ENCODE peak calls at places on chromosome 21, in nine cellular contexts. X, E, J, R, V, K, N, U and B are unnamed samples.

GRCh38 chr21:21101911-21102310 is 103.7 kb downstream of the NCAM2 start:
- DNase-seq in R (no peak), X (no peak), K (no peak), J (peak), V (no peak), U (no peak), E (peak), N (no peak), B (no peak)

GRCh38 chr21:33071878-33072306 is 2.0 kb downstream of the OLIG1 start:
- DNase-seq in E (no peak), J (peak), V (no peak), K (no peak), R (no peak), N (no peak), X (no peak), U (peak), B (no peak)

GRCh38 chr21:43352568-43353281 is 74.2 kb downstream of the SIK1 start:
- DNase-seq in V (no peak), N (no peak), R (no peak), U (no peak), K (no peak), E (peak), X (no peak), J (no peak), B (no peak)

GRCh38 chr21:42245348-42246185 is 26.6 kb downstream of the ABCG1 start:
- DNase-seq in J (no peak), E (peak), X (no peak), R (no peak), U (no peak), K (no peak), N (no peak), V (no peak), B (no peak)

GRCh38 chr21:42373908-42374455 is 7.6 kb upstream of the TFF1 start:
- DNase-seq in K (no peak), N (no peak), V (no peak), U (peak), E (no peak), X (no peak), J (no peak), R (no peak), B (no peak)

GRCh38 chr21:41229527-41230248 is 61.7 kb downstream of the BACE2 start:
- DNase-seq in J (no peak), R (no peak), K (no peak), N (no peak), V (no peak), X (no peak), E (no peak), U (no peak), B (no peak)

GRCh38 chr21:44074315-44074958 is 32.8 kb upstream of the PWP2 start:
- DNase-seq in N (no peak), J (no peak), V (no peak), E (no peak), X (no peak), R (no peak), U (no peak), K (no peak), B (no peak)

GRCh38 chr21:34126691-34127090 is 53.3 kb downstream of the MRPS6 start:
- DNase-seq in E (no peak), N (no peak), V (no peak), J (peak), X (no peak), R (no peak), U (no peak), K (no peak), B (no peak)

GRCh38 chr21:39224930-39225329 is 41.7 kb upstream of the PSMG1 start:
- DNase-seq in V (no peak), R (no peak), N (no peak), E (no peak), K (no peak), U (no peak), J (no peak), X (no peak), B (no peak)

GRCh38 chr21:43712268-43712942 is 6.5 kb upstream of the PDXK start:
- DNase-seq in N (no peak), E (no peak), U (no peak), R (no peak), K (peak), V (peak), J (peak), X (no peak), B (no peak)

GRCh38 chr21:43754948-43755781 is 20.9 kb downstream of the CSTB start:
- DNase-seq in V (peak), R (no peak), N (no peak), X (no peak), U (no peak), E (peak), K (no peak), J (no peak), B (no peak)

GRCh38 chr21:15437873-15438272 is 291.9 kb upstream of the USP25 start:
- DNase-seq in R (no peak), J (no peak), N (no peak), X (no peak), U (no peak), K (no peak), V (no peak), E (no peak), B (no peak)

GRCh38 chr21:33290441-33290840 is 24.3 kb downstream of the IL10RB start:
- DNase-seq in K (peak), U (no peak), X (no peak), R (no peak), J (no peak), V (peak), E (no peak), N (no peak), B (no peak)

GRCh38 chr21:41873426-41873825 is 5.7 kb downstream of the PRDM15 start:
- DNase-seq in X (no peak), J (no peak), R (no peak), K (no peak), N (no peak), V (no peak), U (no peak), E (no peak), B (no peak)

GRCh38 chr21:24939288-24939687 is 668.0 kb downstream of the MRPL39 start:
- DNase-seq in X (no peak), V (peak), U (no peak), J (no peak), N (no peak), R (no peak), E (no peak), K (no peak), B (no peak)

GRCh38 chr21:42777757-42778344 is 101.5 kb downstream of the WDR4 start:
- DNase-seq in U (no peak), E (no peak), V (no peak), N (no peak), X (no peak), R (no peak), J (no peak), K (no peak), B (peak)

GRCh38 chr21:23900727-23901126 is 1706.6 kb downstream of the MRPL39 start:
- DNase-seq in X (no peak), E (no peak), K (no peak), N (no peak), V (no peak), U (no peak), J (no peak), R (no peak), B (no peak)

GRCh38 chr21:34091607-34092006 is 18.2 kb downstream of the MRPS6 start:
- DNase-seq in V (no peak), J (no peak), R (no peak), N (no peak), E (no peak), K (no peak), X (no peak), U (no peak), B (no peak)

GRCh38 chr21:33395866-33396265 is 7.3 kb upstream of the IFNGR2 start:
- DNase-seq in J (peak), E (no peak), V (no peak), R (no peak), N (no peak), X (no peak), U (no peak), K (no peak), B (no peak)

GRCh38 chr21:43735236-43736091 is 16.5 kb downstream of the PDXK start:
- DNase-seq in K (no peak), J (no peak), R (no peak), V (no peak), X (no peak), E (no peak), N (no peak), U (no peak), B (no peak)

GRCh38 chr21:44296916-44297315 is 2.9 kb upstream of the PFKL start:
- DNase-seq in X (no peak), J (no peak), E (no peak), R (no peak), V (no peak), U (peak), N (no peak), K (no peak), B (no peak)

GRCh38 chr21:16241500-16241963 is 511.8 kb downstream of the USP25 start:
- DNase-seq in K (no peak), N (no peak), V (no peak), J (no peak), X (no peak), E (no peak), U (no peak), R (no peak), B (no peak)

GRCh38 chr21:43289442-43289841 is 120.6 kb downstream of the CRYAA start:
- DNase-seq in J (no peak), X (no peak), V (no peak), E (no peak), K (no peak), R (no peak), U (no peak), N (no peak), B (no peak)

GRCh38 chr21:44498965-44499560 is 40.9 kb downstream of the KRTAP10-1 start:
- DNase-seq in R (no peak), J (no peak), K (no peak), V (no peak), U (peak), N (no peak), E (no peak), X (no peak), B (no peak)

GRCh38 chr21:32372755-32373154 is 20.1 kb downstream of the URB1 start:
- DNase-seq in R (no peak), U (no peak), K (no peak), X (no peak), E (no peak), V (no peak), J (peak), N (no peak), B (no peak)

GRCh38 chr21:40556442-40556968 is 290.5 kb downstream of the DSCAM start:
- DNase-seq in U (no peak), V (no peak), R (no peak), N (no peak), K (no peak), E (no peak), J (no peak), X (no peak), B (no peak)

GRCh38 chr21:17463441-17463840 is 49.4 kb upstream of the CXADR start:
- DNase-seq in J (peak), E (no peak), V (no peak), K (no peak), X (no peak), N (no peak), R (no peak), U (no peak), B (no peak)

GRCh38 chr21:17461014-17461413 is 51.8 kb upstream of the CXADR start:
- DNase-seq in V (no peak), N (no peak), E (no peak), J (peak), R (peak), K (peak), U (no peak), X (no peak), B (no peak)

GRCh38 chr21:17462276-17462981 is 50.4 kb upstream of the CXADR start:
- DNase-seq in E (no peak), J (peak), R (no peak), X (no peak), V (peak), U (no peak), N (no peak), K (peak), B (no peak)

GRCh38 chr21:17460094-17460493 is 52.7 kb upstream of the CXADR start:
- DNase-seq in X (no peak), K (no peak), E (no peak), R (no peak), V (no peak), N (no peak), J (no peak), U (no peak), B (no peak)

GRCh38 chr21:17461582-17461981 is 51.3 kb upstream of the CXADR start:
- DNase-seq in N (no peak), R (no peak), U (no peak), V (no peak), E (no peak), J (peak), X (no peak), K (peak), B (no peak)
- H3K27ac ChIP-seq in N (no peak), R (peak), U (no peak), V (no peak), E (peak), J (peak), X (no peak), K (peak), B (no peak)

GRCh38 chr21:37532868-37533780 is 166.6 kb downstream of the DYRK1A start:
- DNase-seq in R (no peak), K (no peak), X (no peak), V (peak), J (peak), U (peak), N (no peak), E (no peak), B (no peak)
- TF ChIP-seq CTCF in R (no peak), K (no peak), X (no peak), V (no peak), J (no peak), U (no peak), N (no peak), E (no peak), B (no peak)

DNA sequence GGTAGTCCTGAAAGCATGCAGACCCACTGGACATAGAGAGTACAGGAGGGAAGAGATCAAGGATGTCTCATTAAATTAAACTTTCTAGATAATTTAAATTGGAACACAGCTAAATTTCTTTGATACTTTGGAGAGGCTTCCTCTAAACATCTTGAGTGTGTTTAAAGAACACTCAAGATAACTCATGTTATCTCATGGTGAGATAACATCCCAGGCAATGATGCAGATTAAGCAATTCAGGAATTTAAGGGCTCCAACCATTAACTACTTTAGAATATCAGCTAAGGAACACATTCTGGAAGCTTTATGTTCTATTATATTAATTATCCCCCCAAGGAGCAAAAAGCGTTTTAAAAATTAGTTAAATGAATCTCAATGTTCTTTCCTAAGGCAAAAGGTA is 289.2 kb upstream of the RUNX1 start:
- DNase-seq in K (no peak), J (no peak), R (no peak), U (no peak), X (no peak), N (no peak), E (no peak), V (no peak), B (no peak)
- H3K27ac ChIP-seq in K (no peak), J (no peak), R (no peak), U (no peak), X (no peak), N (no peak), E (no peak), V (no peak), B (no peak)

GRCh38 chr21:45817345-45817744 is 164.2 kb upstream of the COL6A1 start:
- DNase-seq in R (no peak), N (no peak), J (no peak), E (no peak), U (no peak), V (no peak), X (no peak), K (no peak), B (no peak)

GRCh38 chr21:45816794-45817193 is 164.8 kb upstream of the COL6A1 start:
- DNase-seq in N (no peak), J (no peak), R (no peak), V (no peak), U (no peak), X (no peak), E (no peak), K (no peak), B (no peak)

GRCh38 chr21:45818904-45819285 is 162.7 kb upstream of the COL6A1 start:
- DNase-seq in R (no peak), E (no peak), N (peak), K (no peak), V (no peak), X (peak), J (peak), U (no peak), B (no peak)

GRCh38 chr21:45819478-45820170 is 161.9 kb upstream of the COL6A1 start:
- DNase-seq in N (no peak), K (no peak), V (no peak), U (no peak), J (no peak), X (no peak), E (peak), R (no peak), B (no peak)

DNA sequence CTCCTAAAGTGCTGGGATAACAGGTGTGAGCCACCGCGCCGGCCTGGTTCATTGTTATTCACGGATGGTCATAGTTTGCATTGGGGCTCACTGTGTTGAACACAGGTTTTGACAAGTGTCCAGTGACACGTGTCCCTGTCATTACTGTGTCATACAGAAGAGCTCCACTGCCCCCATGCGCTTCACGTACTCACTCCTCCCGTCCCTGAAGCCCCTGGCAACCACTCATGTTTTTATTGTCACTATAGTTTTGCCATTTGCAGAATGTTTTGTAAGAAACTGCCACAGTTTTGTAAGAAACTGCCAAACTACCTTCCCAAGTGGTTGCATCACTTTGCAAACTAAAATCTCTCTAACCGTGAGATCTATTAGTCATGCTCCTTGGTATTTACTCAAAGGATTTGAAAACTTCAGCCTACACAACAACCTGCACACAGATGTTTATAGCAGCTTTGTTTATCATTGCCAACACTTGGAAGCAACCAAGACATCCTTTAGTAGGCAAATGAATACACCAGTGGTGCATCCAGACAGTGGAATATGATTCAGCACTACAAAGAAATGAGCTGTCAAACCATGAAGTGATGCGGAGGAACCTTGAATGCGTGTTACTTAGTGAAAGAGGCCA is 163.2 kb upstream of the COL6A1 start:
- DNase-seq in E (no peak), V (no peak), U (no peak), R (no peak), K (no peak), X (no peak), J (peak), N (no peak), B (no peak)
- TF ChIP-seq CTCF in E (no peak), V (no peak), U (no peak), R (no peak), K (no peak), X (no peak), J (no peak), N (no peak), B (no peak)

DNA sequence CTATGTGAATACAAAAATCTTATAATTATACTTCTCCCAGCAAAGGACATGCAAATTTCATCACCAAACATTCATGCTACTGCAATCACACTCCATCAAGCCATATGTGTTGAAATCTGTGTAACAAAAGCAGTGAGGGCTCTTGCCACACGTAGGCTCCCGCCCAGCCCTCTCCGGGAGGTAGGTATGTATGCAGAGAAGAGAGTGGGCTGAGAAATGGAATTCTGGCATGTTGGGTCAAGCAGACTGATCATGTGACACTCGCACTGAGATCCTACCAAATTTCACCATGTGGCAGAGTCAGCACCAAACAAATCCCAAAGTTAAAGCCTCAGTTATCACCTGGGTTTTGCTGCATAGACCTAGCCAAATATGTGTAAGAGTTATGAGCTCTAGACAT is 49.7 kb downstream of the APP start:
- DNase-seq in N (no peak), X (no peak), K (no peak), R (no peak), U (no peak), V (no peak), J (no peak), E (no peak), B (no peak)
- H3K27ac ChIP-seq in N (no peak), X (no peak), K (no peak), R (no peak), U (no peak), V (no peak), J (no peak), E (no peak), B (peak)

GRCh38 chr21:29095203-29095602 is 21.8 kb upstream of the CCT8 start:
- DNase-seq in V (no peak), J (no peak), N (no peak), U (no peak), K (no peak), E (no peak), R (no peak), X (no peak), B (no peak)

GRCh38 chr21:29096619-29097018 is 23.2 kb upstream of the CCT8 start:
- DNase-seq in R (no peak), J (no peak), E (no peak), N (no peak), X (no peak), V (no peak), K (no peak), U (no peak), B (no peak)

GRCh38 chr21:29091032-29091431 is 17.6 kb upstream of the CCT8 start:
- DNase-seq in U (no peak), X (no peak), N (no peak), K (no peak), J (peak), E (no peak), R (no peak), V (no peak), B (no peak)

GRCh38 chr21:29098156-29098555 is 24.7 kb upstream of the CCT8 start:
- DNase-seq in U (no peak), J (peak), V (no peak), N (no peak), X (no peak), R (no peak), E (no peak), K (no peak), B (no peak)

GRCh38 chr21:29092102-29092959 is 18.9 kb upstream of the CCT8 start:
- DNase-seq in E (no peak), X (no peak), J (peak), U (no peak), K (no peak), R (no peak), V (no peak), N (no peak), B (no peak)
- TF ChIP-seq CTCF in E (no peak), X (no peak), J (peak), U (no peak), K (no peak), R (no peak), V (no peak), N (no peak), B (no peak)

DNA sequence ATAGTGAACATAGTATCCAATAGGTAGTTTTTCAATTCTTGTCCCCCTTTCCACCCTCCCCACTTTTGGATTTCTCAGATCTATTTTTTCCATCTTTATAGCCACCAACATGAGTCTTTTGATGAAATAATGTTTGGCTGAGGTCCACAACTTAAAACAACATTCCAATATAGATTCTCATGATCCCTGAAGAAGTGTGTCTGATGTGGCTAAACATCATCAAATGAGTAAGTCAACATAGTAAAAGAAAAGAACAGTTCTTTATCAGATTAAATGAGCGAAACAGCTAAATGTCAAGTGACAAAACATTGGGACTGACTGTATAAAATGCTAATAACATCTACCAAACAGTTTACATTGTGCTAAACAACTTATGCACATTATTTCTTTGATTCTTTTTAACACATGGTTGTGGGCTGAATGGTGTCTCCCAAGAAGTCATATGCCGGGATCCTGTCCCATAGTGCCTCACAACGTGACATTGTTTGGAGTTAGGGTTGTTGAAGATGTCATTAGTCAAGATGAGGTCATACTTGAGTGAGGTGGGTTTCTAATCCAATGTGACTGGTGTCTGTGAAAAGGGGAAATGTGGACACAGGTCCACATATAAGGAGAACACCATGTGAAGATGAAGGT is 453.6 kb downstream of the LTN1 start:
- DNase-seq in U (no peak), X (no peak), N (no peak), K (no peak), V (no peak), E (no peak), R (no peak), J (peak), B (no peak)
- H3K27ac ChIP-seq in U (no peak), X (no peak), N (no peak), K (no peak), V (no peak), E (peak), R (no peak), J (peak), B (no peak)